ENCODE peak calls at places on chromosomes 12 and 14, in seven cellular contexts. A is immature natural killer cell, V is GM12891, E is NCI-H1436, S is NCI-H1694, R is Daoy, M is DMS 273 treated with DMSO at 0.1 percent for 48 hours. W is an unnamed sample.

GRCh38 chr12:106956048-106956935 is 585 bp downstream of the TMEM263 start:
- DNase-seq in A (peak; percentile 47), V (peak; percentile 54), E (peak; percentile 61), S (peak; percentile 36), R (peak; percentile 88), M (peak; percentile 72), W (peak; percentile 46)

GRCh38 chr12:18468521-18469075 is 207.3 kb downstream of the PIK3C2G start:
- DNase-seq in A (no peak), V (no peak), E (no peak), S (no peak), R (no peak), M (no peak), W (no peak)

GRCh38 chr12:104494137-104494815 is 37.5 kb downstream of the CHST11 start:
- DNase-seq in A (no peak), V (no peak), E (no peak), S (no peak), R (no peak), M (no peak), W (no peak)

GRCh38 chr14:71354801-71355200 is 447.5 kb downstream of the PCNX1 start:
- DNase-seq in A (no peak), V (no peak), E (no peak), S (no peak), R (peak; percentile 15), M (no peak), W (no peak)

GRCh38 chr14:37709419-37710195 is 114.2 kb downstream of the TTC6 start:
- DNase-seq in A (no peak), V (no peak), E (peak; percentile 5), S (peak; percentile 52), R (peak; percentile 19), M (no peak), W (no peak)

GRCh38 chr12:132078190-132078589 is 65.9 kb downstream of the DDX51 start:
- DNase-seq in A (no peak), V (no peak), E (no peak), S (no peak), R (no peak), M (no peak), W (no peak)

GRCh38 chr14:68144051-68144681 is 324.6 kb downstream of the RAD51B start:
- DNase-seq in A (no peak), V (no peak), E (no peak), S (no peak), R (peak; percentile 20), M (no peak), W (no peak)

GRCh38 chr14:61511558-61511924 is 183.8 kb upstream of the HIF1A start:
- DNase-seq in A (no peak), V (no peak), E (no peak), S (no peak), R (no peak), M (no peak), W (no peak)

GRCh38 chr14:20379743-20380142 is 33.6 kb downstream of the TEP1 start:
- DNase-seq in A (no peak), V (no peak), E (no peak), S (no peak), R (no peak), M (no peak), W (no peak)

GRCh38 chr14:29629839-29630238 is 297.8 kb downstream of the PRKD1 start:
- DNase-seq in A (no peak), V (no peak), E (no peak), S (no peak), R (no peak), M (no peak), W (no peak)

GRCh38 chr14:99425272-99425681 is 55.4 kb downstream of the SETD3 start:
- DNase-seq in A (no peak), V (no peak), E (peak; percentile 10), S (no peak), R (no peak), M (no peak), W (no peak)

GRCh38 chr14:96202441-96203094 is 2.1 kb upstream of the BDKRB2 start:
- DNase-seq in A (no peak), V (no peak), E (no peak), S (no peak), R (peak; percentile 46), M (no peak), W (no peak)

GRCh38 chr14:30223385-30223785 is 295.7 kb upstream of the PRKD1 start:
- DNase-seq in A (no peak), V (no peak), E (no peak), S (peak; percentile 23), R (peak; percentile 92), M (peak; percentile 18), W (no peak)

GRCh38 chr14:91897121-91897701 is 29.9 kb upstream of the TC2N start:
- DNase-seq in A (no peak), V (no peak), E (no peak), S (no peak), R (no peak), M (no peak), W (no peak)

GRCh38 chr12:25155031-25155576 is 39.9 kb downstream of the DNAI7 start:
- DNase-seq in A (peak; percentile 15), V (peak; percentile 10), E (no peak), S (peak; percentile 28), R (peak; percentile 20), M (no peak), W (no peak)

GRCh38 chr12:121238086-121238485 is 28.2 kb downstream of the P2RX4 start:
- DNase-seq in A (no peak), V (no peak), E (no peak), S (no peak), R (no peak), M (no peak), W (no peak)

GRCh38 chr14:72498646-72499045 is 395.3 kb downstream of the DPF3 start:
- DNase-seq in A (no peak), V (no peak), E (no peak), S (no peak), R (no peak), M (no peak), W (no peak)

GRCh38 chr12:132029503-132030300 is 80.0 kb downstream of the EP400 start:
- DNase-seq in A (no peak), V (no peak), E (no peak), S (no peak), R (no peak), M (no peak), W (no peak)

GRCh38 chr12:21697829-21698630 is 40.4 kb upstream of the LDHB start:
- DNase-seq in A (no peak), V (no peak), E (peak; percentile 14), S (peak; percentile 59), R (peak; percentile 16), M (no peak), W (no peak)

GRCh38 chr12:116263844-116264243 is 13.6 kb downstream of the MED13L start:
- DNase-seq in A (no peak), V (no peak), E (no peak), S (peak; percentile 17), R (peak; percentile 32), M (no peak), W (no peak)

GRCh38 chr12:109113661-109114321 is 2.6 kb upstream of the ACACB start:
- DNase-seq in A (no peak), V (no peak), E (no peak), S (no peak), R (no peak), M (no peak), W (no peak)

GRCh38 chr12:6215932-6216494 is 15.8 kb downstream of the CD9 start:
- DNase-seq in A (no peak), V (no peak), E (no peak), S (peak; percentile 16), R (peak; percentile 97), M (no peak), W (no peak)

GRCh38 chr12:130572553-130572952 is 143.5 kb downstream of the RIMBP2 start:
- DNase-seq in A (no peak), V (no peak), E (no peak), S (no peak), R (no peak), M (no peak), W (no peak)

GRCh38 chr14:103561381-103562134 is 899 bp downstream of the BAG5 start:
- DNase-seq in A (no peak), V (peak; percentile 59), E (no peak), S (peak; percentile 41), R (peak; percentile 64), M (no peak), W (peak; percentile 55)

GRCh38 chr14:51581017-51581881 is 70.5 kb upstream of the FRMD6 start:
- DNase-seq in A (no peak), V (no peak), E (no peak), S (no peak), R (peak; percentile 81), M (no peak), W (no peak)

GRCh38 chr14:105867961-105868599 is 341.7 kb downstream of the TMEM121 start:
- DNase-seq in A (no peak), V (no peak), E (no peak), S (peak; percentile 98), R (no peak), M (no peak), W (no peak)

GRCh38 chr14:98932436-98933325 is 339.3 kb downstream of the BCL11B start:
- DNase-seq in A (no peak), V (no peak), E (no peak), S (no peak), R (no peak), M (no peak), W (no peak)

GRCh38 chr12:67074072-67074471 is 195.1 kb upstream of the CAND1 start:
- DNase-seq in A (no peak), V (no peak), E (no peak), S (no peak), R (no peak), M (no peak), W (no peak)

GRCh38 chr14:93892923-93893549 is 34.1 kb upstream of the FAM181A start:
- DNase-seq in A (peak; percentile 46), V (peak; percentile 56), E (peak; percentile 5), S (peak; percentile 86), R (peak; percentile 68), M (peak; percentile 32), W (peak; percentile 62)

GRCh38 chr12:14577344-14577743 is 9.7 kb upstream of the PLBD1 start:
- DNase-seq in A (peak; percentile 21), V (no peak), E (no peak), S (no peak), R (no peak), M (no peak), W (no peak)

GRCh38 chr14:59463773-59464650 is 1.2 kb downstream of the GPR135 start:
- DNase-seq in A (no peak), V (peak; percentile 52), E (no peak), S (no peak), R (no peak), M (no peak), W (peak; percentile 45)

GRCh38 chr14:31326111-31326510 is 94.2 kb downstream of the HEATR5A start:
- DNase-seq in A (no peak), V (no peak), E (no peak), S (no peak), R (no peak), M (no peak), W (no peak)

GRCh38 chr14:37251778-37252177 is 54.0 kb downstream of the MIPOL1 start:
- DNase-seq in A (no peak), V (no peak), E (no peak), S (peak; percentile 1), R (no peak), M (no peak), W (no peak)

GRCh38 chr12:7959278-7960063 is 23.5 kb upstream of the SLC2A3 start:
- DNase-seq in A (peak; percentile 69), V (no peak), E (no peak), S (no peak), R (peak; percentile 56), M (no peak), W (no peak)

GRCh38 chr12:4320287-4320858 is 640 bp upstream of the TIGAR start:
- DNase-seq in A (no peak), V (no peak), E (no peak), S (no peak), R (no peak), M (no peak), W (no peak)

GRCh38 chr12:42485823-42486222 is 103.7 kb downstream of the PRICKLE1 start:
- DNase-seq in A (no peak), V (no peak), E (no peak), S (no peak), R (no peak), M (no peak), W (no peak)

GRCh38 chr14:52071675-52072074 is 2.8 kb upstream of the NID2 start:
- DNase-seq in A (no peak), V (no peak), E (no peak), S (no peak), R (peak; percentile 30), M (no peak), W (no peak)

W was measured in GM12892.